ENCODE peak calls at places on chromosomes 11 and 22, in seven cellular contexts. One of them, this sample, is unnamed.
A peak's percentile ranks its signal among the peaks of the same experiment; 100 is the strongest.

GRCh38 chr11:77454867-77455655 is 18.8 kb downstream of the PAK1 start:
- DNase-seq in GDM1: no peak
- DNase-seq in astrocyte of the spinal cord: no peak
- DNase-seq in activated CD4-positive, CD25-positive, alpha-beta regulatory T cell: no peak
- DNase-seq in activated naive CD8-positive, alpha-beta T cell treated with anti-CD3 and anti-CD28 coated beads for 36 hours: no peak
- DNase-seq in progenitor cell of endocrine pancreas: no peak
- DNase-seq in stimulated activated CD4-positive, alpha-beta T cell treated with anti-CD3 and anti-CD28 coated beads, Interleukin-12 subunit alpha, Interleukin-12 subunit beta, amount 100 ng/mL, for 48 hours: no peak
- DNase-seq in this sample: no peak

GRCh38 chr11:61415381-61415780 is 14.4 kb downstream of the CPSF7 start:
- DNase-seq in astrocyte of the spinal cord: no peak
- DNase-seq in activated naive CD8-positive, alpha-beta T cell treated with anti-CD3 and anti-CD28 coated beads for 36 hours: no peak
- DNase-seq in stimulated activated CD4-positive, alpha-beta T cell treated with anti-CD3 and anti-CD28 coated beads, Interleukin-12 subunit alpha, Interleukin-12 subunit beta, amount 100 ng/mL, for 48 hours: no peak
- DNase-seq in activated CD4-positive, CD25-positive, alpha-beta regulatory T cell: no peak
- DNase-seq in progenitor cell of endocrine pancreas: no peak
- DNase-seq in GDM1: no peak
- DNase-seq in this sample: no peak

GRCh38 chr22:42964994-42965699 is 49.8 kb downstream of the PACSIN2 start:
- DNase-seq in activated CD4-positive, CD25-positive, alpha-beta regulatory T cell: no peak
- DNase-seq in astrocyte of the spinal cord: peak; percentile 53
- DNase-seq in stimulated activated CD4-positive, alpha-beta T cell treated with anti-CD3 and anti-CD28 coated beads, Interleukin-12 subunit alpha, Interleukin-12 subunit beta, amount 100 ng/mL, for 48 hours: peak; percentile 30
- DNase-seq in GDM1: peak; percentile 6
- DNase-seq in progenitor cell of endocrine pancreas: no peak
- DNase-seq in activated naive CD8-positive, alpha-beta T cell treated with anti-CD3 and anti-CD28 coated beads for 36 hours: peak; percentile 63
- DNase-seq in this sample: no peak

GRCh38 chr11:123473941-123474668 is 44.0 kb downstream of the GRAMD1B start:
- DNase-seq in stimulated activated CD4-positive, alpha-beta T cell treated with anti-CD3 and anti-CD28 coated beads, Interleukin-12 subunit alpha, Interleukin-12 subunit beta, amount 100 ng/mL, for 48 hours: no peak
- DNase-seq in activated CD4-positive, CD25-positive, alpha-beta regulatory T cell: no peak
- DNase-seq in progenitor cell of endocrine pancreas: no peak
- DNase-seq in astrocyte of the spinal cord: peak; percentile 93
- DNase-seq in GDM1: no peak
- DNase-seq in activated naive CD8-positive, alpha-beta T cell treated with anti-CD3 and anti-CD28 coated beads for 36 hours: no peak
- DNase-seq in this sample: no peak

GRCh38 chr11:69645801-69646492 is 5.0 kb downstream of the CCND1 start:
- DNase-seq in GDM1: no peak
- DNase-seq in astrocyte of the spinal cord: no peak
- DNase-seq in progenitor cell of endocrine pancreas: no peak
- DNase-seq in stimulated activated CD4-positive, alpha-beta T cell treated with anti-CD3 and anti-CD28 coated beads, Interleukin-12 subunit alpha, Interleukin-12 subunit beta, amount 100 ng/mL, for 48 hours: no peak
- DNase-seq in activated naive CD8-positive, alpha-beta T cell treated with anti-CD3 and anti-CD28 coated beads for 36 hours: no peak
- DNase-seq in activated CD4-positive, CD25-positive, alpha-beta regulatory T cell: no peak
- DNase-seq in this sample: no peak

GRCh38 chr22:19590696-19591095 is 66.5 kb upstream of the CLDN5 start:
- DNase-seq in stimulated activated CD4-positive, alpha-beta T cell treated with anti-CD3 and anti-CD28 coated beads, Interleukin-12 subunit alpha, Interleukin-12 subunit beta, amount 100 ng/mL, for 48 hours: no peak
- DNase-seq in activated naive CD8-positive, alpha-beta T cell treated with anti-CD3 and anti-CD28 coated beads for 36 hours: no peak
- DNase-seq in GDM1: no peak
- DNase-seq in activated CD4-positive, CD25-positive, alpha-beta regulatory T cell: no peak
- DNase-seq in astrocyte of the spinal cord: no peak
- DNase-seq in progenitor cell of endocrine pancreas: no peak
- DNase-seq in this sample: no peak

GRCh38 chr22:21564411-21564810 is 3.1 kb upstream of the UBE2L3 start:
- DNase-seq in GDM1: no peak
- DNase-seq in activated naive CD8-positive, alpha-beta T cell treated with anti-CD3 and anti-CD28 coated beads for 36 hours: no peak
- DNase-seq in stimulated activated CD4-positive, alpha-beta T cell treated with anti-CD3 and anti-CD28 coated beads, Interleukin-12 subunit alpha, Interleukin-12 subunit beta, amount 100 ng/mL, for 48 hours: no peak
- DNase-seq in astrocyte of the spinal cord: no peak
- DNase-seq in activated CD4-positive, CD25-positive, alpha-beta regulatory T cell: no peak
- DNase-seq in progenitor cell of endocrine pancreas: no peak
- DNase-seq in this sample: no peak

GRCh38 chr22:40345801-40346177 is 511 bp upstream of the ADSL start:
- DNase-seq in GDM1: no peak
- DNase-seq in activated CD4-positive, CD25-positive, alpha-beta regulatory T cell: no peak
- DNase-seq in astrocyte of the spinal cord: no peak
- DNase-seq in stimulated activated CD4-positive, alpha-beta T cell treated with anti-CD3 and anti-CD28 coated beads, Interleukin-12 subunit alpha, Interleukin-12 subunit beta, amount 100 ng/mL, for 48 hours: no peak
- DNase-seq in progenitor cell of endocrine pancreas: no peak
- DNase-seq in activated naive CD8-positive, alpha-beta T cell treated with anti-CD3 and anti-CD28 coated beads for 36 hours: peak; percentile 58
- DNase-seq in this sample: peak; percentile 22

GRCh38 chr11:106956887-106957505 is 61.3 kb downstream of the GUCY1A2 start:
- DNase-seq in stimulated activated CD4-positive, alpha-beta T cell treated with anti-CD3 and anti-CD28 coated beads, Interleukin-12 subunit alpha, Interleukin-12 subunit beta, amount 100 ng/mL, for 48 hours: no peak
- DNase-seq in activated CD4-positive, CD25-positive, alpha-beta regulatory T cell: no peak
- DNase-seq in activated naive CD8-positive, alpha-beta T cell treated with anti-CD3 and anti-CD28 coated beads for 36 hours: no peak
- DNase-seq in GDM1: no peak
- DNase-seq in astrocyte of the spinal cord: no peak
- DNase-seq in progenitor cell of endocrine pancreas: no peak
- DNase-seq in this sample: no peak

GRCh38 chr22:48407256-48407955 is 1420.3 kb downstream of the BRD1 start:
- DNase-seq in astrocyte of the spinal cord: no peak
- DNase-seq in stimulated activated CD4-positive, alpha-beta T cell treated with anti-CD3 and anti-CD28 coated beads, Interleukin-12 subunit alpha, Interleukin-12 subunit beta, amount 100 ng/mL, for 48 hours: no peak
- DNase-seq in GDM1: no peak
- DNase-seq in activated naive CD8-positive, alpha-beta T cell treated with anti-CD3 and anti-CD28 coated beads for 36 hours: no peak
- DNase-seq in activated CD4-positive, CD25-positive, alpha-beta regulatory T cell: no peak
- DNase-seq in progenitor cell of endocrine pancreas: no peak
- DNase-seq in this sample: no peak

GRCh38 chr11:2742611-2743426 is 43.0 kb upstream of the KCNQ1OT1 start:
- DNase-seq in activated CD4-positive, CD25-positive, alpha-beta regulatory T cell: no peak
- DNase-seq in astrocyte of the spinal cord: no peak
- DNase-seq in stimulated activated CD4-positive, alpha-beta T cell treated with anti-CD3 and anti-CD28 coated beads, Interleukin-12 subunit alpha, Interleukin-12 subunit beta, amount 100 ng/mL, for 48 hours: no peak
- DNase-seq in GDM1: no peak
- DNase-seq in activated naive CD8-positive, alpha-beta T cell treated with anti-CD3 and anti-CD28 coated beads for 36 hours: no peak
- DNase-seq in progenitor cell of endocrine pancreas: no peak
- DNase-seq in this sample: no peak

GRCh38 chr22:28910575-28911278 is 27.4 kb downstream of the ZNRF3 start:
- DNase-seq in progenitor cell of endocrine pancreas: no peak
- DNase-seq in GDM1: no peak
- DNase-seq in astrocyte of the spinal cord: no peak
- DNase-seq in activated CD4-positive, CD25-positive, alpha-beta regulatory T cell: no peak
- DNase-seq in stimulated activated CD4-positive, alpha-beta T cell treated with anti-CD3 and anti-CD28 coated beads, Interleukin-12 subunit alpha, Interleukin-12 subunit beta, amount 100 ng/mL, for 48 hours: no peak
- DNase-seq in activated naive CD8-positive, alpha-beta T cell treated with anti-CD3 and anti-CD28 coated beads for 36 hours: no peak
- DNase-seq in this sample: no peak

GRCh38 chr11:11996321-11997174 is 11.9 kb downstream of the DKK3 start:
- DNase-seq in stimulated activated CD4-positive, alpha-beta T cell treated with anti-CD3 and anti-CD28 coated beads, Interleukin-12 subunit alpha, Interleukin-12 subunit beta, amount 100 ng/mL, for 48 hours: no peak
- DNase-seq in astrocyte of the spinal cord: no peak
- DNase-seq in activated CD4-positive, CD25-positive, alpha-beta regulatory T cell: no peak
- DNase-seq in progenitor cell of endocrine pancreas: no peak
- DNase-seq in GDM1: no peak
- DNase-seq in activated naive CD8-positive, alpha-beta T cell treated with anti-CD3 and anti-CD28 coated beads for 36 hours: no peak
- DNase-seq in this sample: no peak

GRCh38 chr11:44258190-44258489 is 51.8 kb downstream of the ALX4 start:
- DNase-seq in activated naive CD8-positive, alpha-beta T cell treated with anti-CD3 and anti-CD28 coated beads for 36 hours: no peak
- DNase-seq in astrocyte of the spinal cord: no peak
- DNase-seq in activated CD4-positive, CD25-positive, alpha-beta regulatory T cell: no peak
- DNase-seq in stimulated activated CD4-positive, alpha-beta T cell treated with anti-CD3 and anti-CD28 coated beads, Interleukin-12 subunit alpha, Interleukin-12 subunit beta, amount 100 ng/mL, for 48 hours: no peak
- DNase-seq in GDM1: no peak
- DNase-seq in progenitor cell of endocrine pancreas: no peak
- DNase-seq in this sample: no peak

GRCh38 chr11:1948389-1948788 is 1.3 kb downstream of the MRPL23 start:
- DNase-seq in stimulated activated CD4-positive, alpha-beta T cell treated with anti-CD3 and anti-CD28 coated beads, Interleukin-12 subunit alpha, Interleukin-12 subunit beta, amount 100 ng/mL, for 48 hours: no peak
- DNase-seq in activated naive CD8-positive, alpha-beta T cell treated with anti-CD3 and anti-CD28 coated beads for 36 hours: no peak
- DNase-seq in progenitor cell of endocrine pancreas: no peak
- DNase-seq in astrocyte of the spinal cord: no peak
- DNase-seq in activated CD4-positive, CD25-positive, alpha-beta regulatory T cell: no peak
- DNase-seq in GDM1: no peak
- DNase-seq in this sample: no peak

GRCh38 chr11:75264356-75264755 is 23.8 kb downstream of the TPBGL start:
- DNase-seq in GDM1: no peak
- DNase-seq in activated naive CD8-positive, alpha-beta T cell treated with anti-CD3 and anti-CD28 coated beads for 36 hours: no peak
- DNase-seq in astrocyte of the spinal cord: no peak
- DNase-seq in stimulated activated CD4-positive, alpha-beta T cell treated with anti-CD3 and anti-CD28 coated beads, Interleukin-12 subunit alpha, Interleukin-12 subunit beta, amount 100 ng/mL, for 48 hours: no peak
- DNase-seq in progenitor cell of endocrine pancreas: no peak
- DNase-seq in activated CD4-positive, CD25-positive, alpha-beta regulatory T cell: no peak
- DNase-seq in this sample: no peak

GRCh38 chr11:17725174-17725573 is 5.8 kb downstream of the MYOD1 start:
- DNase-seq in activated naive CD8-positive, alpha-beta T cell treated with anti-CD3 and anti-CD28 coated beads for 36 hours: no peak
- DNase-seq in progenitor cell of endocrine pancreas: no peak
- DNase-seq in GDM1: no peak
- DNase-seq in activated CD4-positive, CD25-positive, alpha-beta regulatory T cell: no peak
- DNase-seq in astrocyte of the spinal cord: no peak
- DNase-seq in stimulated activated CD4-positive, alpha-beta T cell treated with anti-CD3 and anti-CD28 coated beads, Interleukin-12 subunit alpha, Interleukin-12 subunit beta, amount 100 ng/mL, for 48 hours: no peak
- DNase-seq in this sample: no peak

GRCh38 chr11:13108416-13108815 is 99.3 kb downstream of the RASSF10 start:
- DNase-seq in astrocyte of the spinal cord: no peak
- DNase-seq in activated CD4-positive, CD25-positive, alpha-beta regulatory T cell: no peak
- DNase-seq in stimulated activated CD4-positive, alpha-beta T cell treated with anti-CD3 and anti-CD28 coated beads, Interleukin-12 subunit alpha, Interleukin-12 subunit beta, amount 100 ng/mL, for 48 hours: no peak
- DNase-seq in progenitor cell of endocrine pancreas: no peak
- DNase-seq in activated naive CD8-positive, alpha-beta T cell treated with anti-CD3 and anti-CD28 coated beads for 36 hours: no peak
- DNase-seq in GDM1: no peak
- DNase-seq in this sample: no peak

GRCh38 chr11:76493040-76493439 is 48.2 kb downstream of the EMSY start:
- DNase-seq in activated CD4-positive, CD25-positive, alpha-beta regulatory T cell: no peak
- DNase-seq in progenitor cell of endocrine pancreas: no peak
- DNase-seq in stimulated activated CD4-positive, alpha-beta T cell treated with anti-CD3 and anti-CD28 coated beads, Interleukin-12 subunit alpha, Interleukin-12 subunit beta, amount 100 ng/mL, for 48 hours: no peak
- DNase-seq in GDM1: no peak
- DNase-seq in astrocyte of the spinal cord: no peak
- DNase-seq in activated naive CD8-positive, alpha-beta T cell treated with anti-CD3 and anti-CD28 coated beads for 36 hours: no peak
- DNase-seq in this sample: no peak

GRCh38 chr11:64016512-64016911 is 19.2 kb upstream of the FLRT1 start:
- DNase-seq in activated naive CD8-positive, alpha-beta T cell treated with anti-CD3 and anti-CD28 coated beads for 36 hours: no peak
- DNase-seq in activated CD4-positive, CD25-positive, alpha-beta regulatory T cell: no peak
- DNase-seq in GDM1: no peak
- DNase-seq in progenitor cell of endocrine pancreas: no peak
- DNase-seq in stimulated activated CD4-positive, alpha-beta T cell treated with anti-CD3 and anti-CD28 coated beads, Interleukin-12 subunit alpha, Interleukin-12 subunit beta, amount 100 ng/mL, for 48 hours: no peak
- DNase-seq in astrocyte of the spinal cord: no peak
- DNase-seq in this sample: no peak

GRCh38 chr11:41659990-41660389 is 200.5 kb upstream of the LRRC4C start:
- DNase-seq in stimulated activated CD4-positive, alpha-beta T cell treated with anti-CD3 and anti-CD28 coated beads, Interleukin-12 subunit alpha, Interleukin-12 subunit beta, amount 100 ng/mL, for 48 hours: no peak
- DNase-seq in activated naive CD8-positive, alpha-beta T cell treated with anti-CD3 and anti-CD28 coated beads for 36 hours: no peak
- DNase-seq in GDM1: no peak
- DNase-seq in progenitor cell of endocrine pancreas: no peak
- DNase-seq in astrocyte of the spinal cord: no peak
- DNase-seq in activated CD4-positive, CD25-positive, alpha-beta regulatory T cell: no peak
- DNase-seq in this sample: no peak

GRCh38 chr22:37239336-37240239 is 4.5 kb downstream of the RAC2 start:
- DNase-seq in GDM1: no peak
- DNase-seq in stimulated activated CD4-positive, alpha-beta T cell treated with anti-CD3 and anti-CD28 coated beads, Interleukin-12 subunit alpha, Interleukin-12 subunit beta, amount 100 ng/mL, for 48 hours: no peak
- DNase-seq in astrocyte of the spinal cord: no peak
- DNase-seq in activated naive CD8-positive, alpha-beta T cell treated with anti-CD3 and anti-CD28 coated beads for 36 hours: no peak
- DNase-seq in activated CD4-positive, CD25-positive, alpha-beta regulatory T cell: no peak
- DNase-seq in progenitor cell of endocrine pancreas: no peak
- DNase-seq in this sample: no peak

GRCh38 chr11:17351510-17352176 is at the start of gene NCR3LG1:
- DNase-seq in astrocyte of the spinal cord: peak; percentile 67
- DNase-seq in activated CD4-positive, CD25-positive, alpha-beta regulatory T cell: peak; percentile 13
- DNase-seq in activated naive CD8-positive, alpha-beta T cell treated with anti-CD3 and anti-CD28 coated beads for 36 hours: peak; percentile 68
- DNase-seq in progenitor cell of endocrine pancreas: no peak
- DNase-seq in GDM1: no peak
- DNase-seq in stimulated activated CD4-positive, alpha-beta T cell treated with anti-CD3 and anti-CD28 coated beads, Interleukin-12 subunit alpha, Interleukin-12 subunit beta, amount 100 ng/mL, for 48 hours: peak; percentile 27
- DNase-seq in this sample: peak; percentile 77

GRCh38 chr11:117478926-117479325 is 151.3 kb downstream of the CEP164 start:
- DNase-seq in activated CD4-positive, CD25-positive, alpha-beta regulatory T cell: no peak
- DNase-seq in stimulated activated CD4-positive, alpha-beta T cell treated with anti-CD3 and anti-CD28 coated beads, Interleukin-12 subunit alpha, Interleukin-12 subunit beta, amount 100 ng/mL, for 48 hours: no peak
- DNase-seq in progenitor cell of endocrine pancreas: no peak
- DNase-seq in astrocyte of the spinal cord: peak; percentile 3
- DNase-seq in GDM1: no peak
- DNase-seq in activated naive CD8-positive, alpha-beta T cell treated with anti-CD3 and anti-CD28 coated beads for 36 hours: no peak
- DNase-seq in this sample: no peak

GRCh38 chr22:49869855-49870712 is 16.4 kb downstream of the ZBED4 start:
- DNase-seq in stimulated activated CD4-positive, alpha-beta T cell treated with anti-CD3 and anti-CD28 coated beads, Interleukin-12 subunit alpha, Interleukin-12 subunit beta, amount 100 ng/mL, for 48 hours: no peak
- DNase-seq in progenitor cell of endocrine pancreas: no peak
- DNase-seq in activated naive CD8-positive, alpha-beta T cell treated with anti-CD3 and anti-CD28 coated beads for 36 hours: no peak
- DNase-seq in GDM1: no peak
- DNase-seq in astrocyte of the spinal cord: no peak
- DNase-seq in activated CD4-positive, CD25-positive, alpha-beta regulatory T cell: no peak
- DNase-seq in this sample: no peak